ENCODE peak calls at places on chromosomes 1 and 21, in five cellular contexts. A is neural crest cell, R is fibroblast of lung, H is AG09319, D is omental fat pad. N is an unnamed sample.

GRCh38 chr21:30408782-30409494 is 13.1 kb downstream of the KRTAP13-1 start:
- DNase-seq in A (peak; percentile 46), R (peak; percentile 5), H (no peak), D (no peak), N (no peak)

GRCh38 chr1:152182431-152182830 is 23.4 kb upstream of the RPTN start:
- DNase-seq in R (peak; percentile 18), H (no peak), D (no peak), A (no peak), N (no peak)

GRCh38 chr21:39327727-39328126 is 14.3 kb upstream of the BRWD1 start:
- DNase-seq in R (no peak), D (no peak), A (no peak), H (no peak), N (no peak)

GRCh38 chr1:218409946-218410510 is 64.9 kb downstream of the TGFB2 start:
- DNase-seq in D (no peak), A (no peak), H (no peak), R (no peak), N (no peak)

GRCh38 chr1:212858461-212859265 is 588 bp downstream of the FLVCR1 start:
- DNase-seq in D (no peak), A (no peak), H (no peak), R (peak; percentile 34), N (peak; percentile 43)

GRCh38 chr1:220012259-220012658 is 34.0 kb downstream of the EPRS1 start:
- DNase-seq in H (no peak), A (no peak), R (peak; percentile 9), D (no peak), N (no peak)

GRCh38 chr1:205025239-205025638 is 17.8 kb upstream of the CNTN2 start:
- DNase-seq in H (no peak), A (no peak), R (no peak), D (no peak), N (no peak)

GRCh38 chr1:8547791-8548190 is 229.9 kb downstream of the SLC45A1 start:
- DNase-seq in R (no peak), D (no peak), H (no peak), A (no peak), N (no peak)

GRCh38 chr1:92961131-92961895 is at the start of gene DIPK1A:
- DNase-seq in H (peak; percentile 36), R (peak; percentile 77), A (peak; percentile 69), D (peak; percentile 42), N (peak; percentile 84)

GRCh38 chr1:89405275-89405929 is 41.5 kb downstream of the GBP6 start:
- DNase-seq in A (no peak), R (no peak), D (no peak), H (no peak), N (no peak)
- TF ChIP-seq CTCF in A (no peak), R (no peak), D (no peak), H (no peak), N (no peak)

GRCh38 chr21:45699966-45700365 is 56.4 kb downstream of the PCBP3 start:
- DNase-seq in D (no peak), A (no peak), R (no peak), H (no peak), N (no peak)

GRCh38 chr21:45700461-45700860 is 56.9 kb downstream of the PCBP3 start:
- DNase-seq in H (no peak), A (no peak), R (no peak), D (no peak), N (no peak)

GRCh38 chr21:45699251-45699942 is 55.9 kb downstream of the PCBP3 start:
- DNase-seq in H (no peak), A (no peak), R (no peak), D (no peak), N (no peak)

GRCh38 chr21:45698493-45698947 is 55.0 kb downstream of the PCBP3 start:
- DNase-seq in A (no peak), D (peak; percentile 68), H (peak; percentile 79), R (peak; percentile 99), N (no peak)

DNA sequence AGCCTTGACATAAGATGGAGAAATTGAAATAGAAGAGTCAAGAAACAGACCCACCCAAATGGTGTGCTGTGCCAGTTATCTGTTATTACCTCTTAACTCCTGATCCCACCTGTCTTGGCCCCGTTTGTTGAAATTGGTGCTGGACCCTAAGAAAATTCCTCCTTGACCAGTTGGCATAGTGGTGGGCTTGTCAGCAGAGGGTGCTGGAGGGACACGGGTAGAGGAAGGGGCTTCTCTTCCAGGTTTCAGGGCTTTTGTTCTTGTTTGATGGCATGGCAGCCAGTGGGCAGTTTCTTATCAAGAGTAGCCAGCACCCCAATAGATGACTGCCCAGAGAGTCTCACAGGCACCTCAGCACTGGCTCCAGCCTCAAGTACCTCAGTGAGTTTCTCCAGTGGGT is 51.6 kb downstream of the PCBP3 start:
- DNase-seq in H (no peak), R (no peak), D (no peak), A (no peak), N (no peak)
- TF ChIP-seq CTCF in H (no peak), R (no peak), D (no peak), A (peak; percentile 27), N (no peak)

DNA sequence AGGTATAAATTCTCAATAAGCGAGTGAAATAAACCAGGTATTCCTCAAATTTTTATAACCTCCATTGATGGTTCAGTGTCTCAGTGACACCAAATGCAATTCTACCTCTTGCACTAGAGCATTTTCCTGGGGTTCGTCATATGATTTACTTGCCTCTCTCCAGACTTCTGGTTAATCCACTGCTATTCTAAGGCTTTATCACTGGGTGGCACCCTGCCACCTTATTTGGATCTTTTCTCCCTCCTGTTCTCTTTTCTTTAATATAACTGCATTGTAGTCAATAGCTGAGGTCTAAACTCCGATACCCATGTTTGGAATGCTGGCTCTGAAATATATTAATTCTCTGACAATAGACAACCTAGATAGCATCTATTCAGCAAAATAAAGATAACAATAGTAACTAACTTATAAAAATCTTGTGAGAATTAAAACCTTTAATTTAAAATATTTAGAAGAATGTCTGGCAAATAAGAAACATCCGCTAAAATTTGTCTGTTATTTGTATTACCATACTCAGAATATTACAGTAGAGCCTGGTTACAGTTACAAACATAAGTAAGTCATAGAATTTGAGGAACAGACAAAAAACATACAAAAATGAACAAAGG is 436.4 kb downstream of the PLA2G4A start:
- DNase-seq in H (no peak), D (no peak), R (peak; percentile 73), A (peak; percentile 18), N (no peak)
- TF ChIP-seq CTCF in H (no peak), D (no peak), R (peak; percentile 56), A (peak; percentile 81), N (peak; percentile 33)

GRCh38 chr21:46635324-46636180 is at the start of gene PRMT2:
- DNase-seq in R (peak; percentile 98), A (peak; percentile 98), D (peak; percentile 81), H (peak; percentile 94), N (peak; percentile 100)

GRCh38 chr21:46636181-46636512 is 673 bp downstream of the PRMT2 start:
- DNase-seq in R (no peak), H (no peak), D (no peak), A (no peak), N (no peak)

GRCh38 chr21:46633561-46633960 is 1.9 kb upstream of the PRMT2 start:
- DNase-seq in A (no peak), R (no peak), D (no peak), H (peak; percentile 5), N (no peak)

GRCh38 chr21:46634427-46634826 is 1.0 kb upstream of the PRMT2 start:
- DNase-seq in D (no peak), A (no peak), H (no peak), R (no peak), N (no peak)

DNA sequence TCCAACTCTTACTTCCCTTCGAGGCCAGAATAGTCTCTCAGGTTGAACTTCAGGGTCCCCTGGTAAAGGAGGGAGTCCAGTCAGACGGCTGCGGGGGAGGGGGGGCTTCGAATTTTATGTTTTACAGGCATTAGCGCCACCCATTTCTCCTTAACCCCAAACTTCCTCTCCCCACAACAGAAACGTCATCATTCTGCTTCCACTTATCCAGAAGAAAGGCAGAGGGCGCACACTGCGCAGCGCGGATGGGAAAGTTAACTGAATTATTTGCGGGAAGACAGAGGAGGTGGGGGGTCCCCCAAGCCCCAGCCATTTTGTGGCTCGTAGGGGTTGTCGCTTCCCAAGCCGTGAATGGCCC is 529 bp upstream of the PRMT2 start:
- DNase-seq in A (no peak), H (peak; percentile 52), R (peak; percentile 93), D (no peak), N (peak; percentile 40)
- TF ChIP-seq CTCF in A (no peak), H (peak; percentile 14), R (peak; percentile 25), D (no peak), N (no peak)

DNA sequence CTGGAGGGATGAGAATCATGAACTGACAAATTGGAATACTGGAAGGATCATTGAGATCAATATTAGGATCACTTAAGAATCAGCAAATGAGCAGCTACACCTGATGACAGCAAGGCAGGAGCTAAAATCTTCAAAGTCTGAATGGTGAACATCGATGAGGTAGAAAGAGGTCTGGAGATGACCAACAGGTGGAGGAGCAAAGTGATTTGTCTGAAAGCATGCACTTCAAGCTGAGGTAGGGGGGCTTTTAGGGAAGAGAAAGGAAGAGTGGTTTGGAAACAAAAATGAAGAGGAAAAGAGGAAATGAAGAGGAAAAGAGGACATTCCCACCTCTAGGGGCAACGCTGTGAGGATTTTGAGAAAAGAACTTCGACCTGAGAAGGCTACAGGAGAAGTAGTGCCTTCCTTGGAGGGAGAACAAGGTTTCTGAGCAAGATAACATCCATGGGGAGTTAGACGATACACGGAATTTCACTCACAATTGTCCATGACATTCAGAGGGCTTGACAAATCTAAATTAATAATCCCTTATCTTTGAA is 79.0 kb downstream of the APP start:
- DNase-seq in H (no peak), D (no peak), A (no peak), R (no peak), N (no peak)
- TF ChIP-seq CTCF in H (no peak), D (no peak), A (peak; percentile 30), R (peak; percentile 32), N (no peak)

GRCh38 chr1:87284456-87285240 is 44.0 kb upstream of the LMO4 start:
- DNase-seq in A (no peak), R (no peak), D (no peak), H (no peak), N (no peak)

GRCh38 chr1:87279201-87279860 is 49.3 kb upstream of the LMO4 start:
- DNase-seq in R (no peak), H (no peak), A (no peak), D (no peak), N (no peak)

GRCh38 chr1:87278791-87279190 is 49.9 kb upstream of the LMO4 start:
- DNase-seq in H (no peak), A (no peak), D (no peak), R (no peak), N (no peak)

GRCh38 chr1:87274851-87275250 is 53.8 kb upstream of the LMO4 start:
- DNase-seq in R (no peak), D (no peak), H (no peak), A (no peak), N (no peak)

GRCh38 chr1:87279966-87280535 is 48.6 kb upstream of the LMO4 start:
- DNase-seq in H (no peak), R (peak; percentile 42), A (no peak), D (no peak), N (no peak)
- TF ChIP-seq CTCF in H (no peak), R (peak; percentile 19), A (peak; percentile 29), D (no peak), N (no peak)

GRCh38 chr1:9827558-9828185 is 3.9 kb upstream of the CLSTN1 start:
- DNase-seq in H (no peak), R (peak; percentile 56), D (no peak), A (no peak), N (peak; percentile 19)
- TF ChIP-seq CTCF in H (peak; percentile 28), R (peak; percentile 28), D (no peak), A (peak; percentile 49), N (no peak)

N was measured in GM10248.